ENCODE peak calls at places on chromosomes 13 and 19, in eight cellular contexts. One of them, this sample, is unnamed.

GRCh38 chr13:88627071-88627470 is 955.9 kb downstream of the SLITRK5 start:
- DNase-seq in esophagus muscularis mucosa: no peak
- DNase-seq in vagina: no peak
- DNase-seq in BJ: no peak
- DNase-seq in aorta: no peak
- DNase-seq in PC-9: no peak
- DNase-seq in SJCRH30: no peak
- DNase-seq in GM12865: no peak
- DNase-seq in this sample: no peak

GRCh38 chr13:21061077-21061945 is at the start of gene LATS2:
- DNase-seq in aorta: peak; percentile 99
- DNase-seq in PC-9: peak; percentile 78
- DNase-seq in vagina: no peak
- DNase-seq in esophagus muscularis mucosa: peak; percentile 99
- DNase-seq in SJCRH30: peak; percentile 95
- DNase-seq in BJ: peak; percentile 68
- DNase-seq in GM12865: peak; percentile 91
- DNase-seq in this sample: peak; percentile 79

GRCh38 chr13:46668302-46668720 is 115.3 kb downstream of the LRCH1 start:
- DNase-seq in SJCRH30: no peak
- DNase-seq in PC-9: no peak
- DNase-seq in GM12865: peak; percentile 42
- DNase-seq in esophagus muscularis mucosa: no peak
- DNase-seq in aorta: no peak
- DNase-seq in BJ: peak; percentile 54
- DNase-seq in vagina: no peak
- DNase-seq in this sample: no peak

GRCh38 chr19:3544742-3545668 is 6.0 kb downstream of the TEKTIP1 start:
- DNase-seq in vagina: no peak
- DNase-seq in esophagus muscularis mucosa: no peak
- DNase-seq in BJ: no peak
- DNase-seq in aorta: peak; percentile 95
- DNase-seq in PC-9: peak; percentile 48
- DNase-seq in SJCRH30: peak; percentile 67
- DNase-seq in GM12865: peak; percentile 64
- DNase-seq in this sample: no peak

GRCh38 chr19:21655540-21656126 is 111.7 kb downstream of the ZNF100 start:
- DNase-seq in vagina: no peak
- DNase-seq in PC-9: no peak
- DNase-seq in SJCRH30: no peak
- DNase-seq in aorta: no peak
- DNase-seq in esophagus muscularis mucosa: no peak
- DNase-seq in BJ: no peak
- DNase-seq in GM12865: no peak
- DNase-seq in this sample: no peak

GRCh38 chr19:29303035-29303706 is 90.2 kb upstream of the UQCRFS1 start:
- DNase-seq in esophagus muscularis mucosa: no peak
- DNase-seq in PC-9: no peak
- DNase-seq in GM12865: no peak
- DNase-seq in SJCRH30: no peak
- DNase-seq in vagina: no peak
- DNase-seq in aorta: peak; percentile 44
- DNase-seq in BJ: no peak
- DNase-seq in this sample: no peak

GRCh38 chr13:44453881-44454280 is 80.3 kb downstream of the SERP2 start:
- DNase-seq in vagina: no peak
- DNase-seq in GM12865: no peak
- DNase-seq in PC-9: no peak
- DNase-seq in aorta: no peak
- DNase-seq in BJ: no peak
- DNase-seq in SJCRH30: no peak
- DNase-seq in esophagus muscularis mucosa: no peak
- DNase-seq in this sample: no peak

GRCh38 chr19:34580055-34580336 is 97.0 kb downstream of the SCGB2B2 start:
- DNase-seq in GM12865: no peak
- DNase-seq in vagina: peak; percentile 70
- DNase-seq in SJCRH30: no peak
- DNase-seq in esophagus muscularis mucosa: peak; percentile 87
- DNase-seq in PC-9: no peak
- DNase-seq in aorta: no peak
- DNase-seq in BJ: no peak
- DNase-seq in this sample: no peak

GRCh38 chr19:8251025-8251472 is 41.9 kb downstream of the CERS4 start:
- DNase-seq in SJCRH30: no peak
- DNase-seq in esophagus muscularis mucosa: peak; percentile 92
- DNase-seq in BJ: no peak
- DNase-seq in GM12865: no peak
- DNase-seq in vagina: no peak
- DNase-seq in aorta: peak; percentile 84
- DNase-seq in PC-9: no peak
- DNase-seq in this sample: peak; percentile 17

GRCh38 chr19:46639356-46640061 is 3.5 kb upstream of the GNG8 start:
- DNase-seq in PC-9: no peak
- DNase-seq in esophagus muscularis mucosa: no peak
- DNase-seq in vagina: no peak
- DNase-seq in BJ: peak; percentile 59
- DNase-seq in GM12865: peak; percentile 41
- DNase-seq in aorta: peak; percentile 87
- DNase-seq in SJCRH30: peak; percentile 44
- DNase-seq in this sample: no peak

GRCh38 chr13:79724348-79725103 is 243.6 kb downstream of the NDFIP2 start:
- DNase-seq in GM12865: no peak
- DNase-seq in aorta: no peak
- DNase-seq in vagina: no peak
- DNase-seq in BJ: no peak
- DNase-seq in PC-9: peak; percentile 48
- DNase-seq in esophagus muscularis mucosa: no peak
- DNase-seq in SJCRH30: peak; percentile 84
- DNase-seq in this sample: peak; percentile 82

GRCh38 chr19:34676697-34677385 is at the start of gene SCGB2B2:
- DNase-seq in SJCRH30: peak; percentile 78
- DNase-seq in PC-9: peak; percentile 56
- DNase-seq in GM12865: peak; percentile 80
- DNase-seq in vagina: no peak
- DNase-seq in aorta: no peak
- DNase-seq in esophagus muscularis mucosa: no peak
- DNase-seq in BJ: no peak
- DNase-seq in this sample: peak; percentile 2

GRCh38 chr19:4007836-4008539 is 452 bp downstream of the PIAS4 start:
- DNase-seq in vagina: no peak
- DNase-seq in esophagus muscularis mucosa: no peak
- DNase-seq in BJ: no peak
- DNase-seq in GM12865: no peak
- DNase-seq in PC-9: no peak
- DNase-seq in SJCRH30: peak; percentile 37
- DNase-seq in aorta: no peak
- DNase-seq in this sample: no peak

GRCh38 chr19:57099199-57099661 is 20.6 kb upstream of the USP29 start:
- DNase-seq in vagina: no peak
- DNase-seq in esophagus muscularis mucosa: no peak
- DNase-seq in PC-9: no peak
- DNase-seq in aorta: peak; percentile 90
- DNase-seq in BJ: no peak
- DNase-seq in SJCRH30: peak; percentile 76
- DNase-seq in GM12865: peak; percentile 26
- DNase-seq in this sample: no peak

GRCh38 chr19:45206328-45206727 is 27.7 kb downstream of the BLOC1S3 start:
- DNase-seq in GM12865: no peak
- DNase-seq in BJ: no peak
- DNase-seq in PC-9: no peak
- DNase-seq in SJCRH30: no peak
- DNase-seq in esophagus muscularis mucosa: no peak
- DNase-seq in vagina: no peak
- DNase-seq in aorta: no peak
- DNase-seq in this sample: no peak

GRCh38 chr13:23668557-23668956 is 98.3 kb downstream of the TNFRSF19 start:
- DNase-seq in BJ: no peak
- DNase-seq in PC-9: no peak
- DNase-seq in aorta: no peak
- DNase-seq in vagina: no peak
- DNase-seq in esophagus muscularis mucosa: no peak
- DNase-seq in GM12865: no peak
- DNase-seq in SJCRH30: no peak
- DNase-seq in this sample: no peak

GRCh38 chr19:14114854-14115253 is 2.7 kb downstream of the PRKACA start:
- DNase-seq in vagina: no peak
- DNase-seq in SJCRH30: peak; percentile 47
- DNase-seq in PC-9: peak; percentile 30
- DNase-seq in GM12865: peak; percentile 58
- DNase-seq in BJ: no peak
- DNase-seq in esophagus muscularis mucosa: no peak
- DNase-seq in aorta: peak; percentile 82
- DNase-seq in this sample: no peak

GRCh38 chr13:42305503-42305902 is 33.6 kb downstream of the AKAP11 start:
- DNase-seq in GM12865: no peak
- DNase-seq in vagina: no peak
- DNase-seq in SJCRH30: no peak
- DNase-seq in BJ: no peak
- DNase-seq in PC-9: no peak
- DNase-seq in aorta: no peak
- DNase-seq in esophagus muscularis mucosa: no peak
- DNase-seq in this sample: no peak

GRCh38 chr13:58313219-58313618 is 681.7 kb downstream of the PCDH17 start:
- DNase-seq in BJ: no peak
- DNase-seq in aorta: no peak
- DNase-seq in PC-9: no peak
- DNase-seq in esophagus muscularis mucosa: no peak
- DNase-seq in GM12865: no peak
- DNase-seq in vagina: no peak
- DNase-seq in SJCRH30: no peak
- DNase-seq in this sample: no peak

GRCh38 chr13:73168993-73169401 is 110.2 kb downstream of the KLF5 start:
- DNase-seq in vagina: no peak
- DNase-seq in PC-9: no peak
- DNase-seq in SJCRH30: no peak
- DNase-seq in esophagus muscularis mucosa: no peak
- DNase-seq in BJ: no peak
- DNase-seq in aorta: no peak
- DNase-seq in GM12865: no peak
- DNase-seq in this sample: no peak

GRCh38 chr13:30305456-30305855 is 1.9 kb downstream of the KATNAL1 start:
- DNase-seq in vagina: no peak
- DNase-seq in aorta: no peak
- DNase-seq in SJCRH30: no peak
- DNase-seq in BJ: no peak
- DNase-seq in esophagus muscularis mucosa: no peak
- DNase-seq in PC-9: no peak
- DNase-seq in GM12865: no peak
- DNase-seq in this sample: no peak
- H3K4me3 ChIP-seq in vagina: peak overlapping the region; percentile 66
- H3K4me3 ChIP-seq in aorta: no peak overlapping the region
- H3K4me3 ChIP-seq in SJCRH30: no peak overlapping the region
- H3K4me3 ChIP-seq in BJ: peak overlapping the region; percentile 75
- H3K4me3 ChIP-seq in esophagus muscularis mucosa: peak overlapping the region; percentile 99
- H3K4me3 ChIP-seq in PC-9: no peak overlapping the region
- H3K4me3 ChIP-seq in GM12865: no peak overlapping the region
- H3K4me3 ChIP-seq in this sample: no peak overlapping the region

DNA sequence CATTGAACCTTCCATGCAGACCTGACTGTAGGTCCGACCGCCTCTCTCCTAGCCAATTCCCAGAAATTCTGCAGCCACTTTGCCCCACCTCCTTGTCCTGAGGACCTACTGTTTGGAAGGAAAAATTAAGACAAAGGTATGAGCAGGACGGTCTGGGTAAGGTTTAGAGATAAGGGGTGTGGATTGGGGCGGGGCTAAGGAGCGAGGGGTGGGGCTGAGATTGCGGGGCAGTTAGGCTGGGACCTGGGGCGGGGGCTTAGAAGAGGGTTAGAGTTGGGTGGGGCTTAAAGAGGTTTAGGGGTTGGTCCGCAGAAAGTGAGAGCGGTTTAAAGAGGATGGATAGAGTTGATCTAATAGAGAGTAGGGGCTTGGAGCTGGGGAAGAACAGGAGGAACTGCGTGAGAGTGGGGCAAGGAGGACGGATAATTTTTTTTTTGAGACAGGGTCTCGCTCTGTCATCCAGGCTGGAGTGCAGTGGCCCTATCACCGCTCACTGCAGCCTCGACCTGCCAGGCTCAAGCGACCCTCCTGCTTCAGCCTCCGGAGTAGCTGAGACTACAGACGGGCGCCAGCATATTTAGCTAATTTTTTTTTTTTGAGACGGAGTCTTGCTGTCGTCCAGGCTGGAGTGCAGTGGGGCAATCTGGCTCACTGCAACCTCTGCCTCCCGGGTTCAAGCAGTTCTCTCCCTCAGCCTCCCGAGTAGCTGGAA is 1.7 kb upstream of the ZNF865 start:
- DNase-seq in PC-9: peak; percentile 28
- DNase-seq in SJCRH30: no peak
- DNase-seq in vagina: no peak
- DNase-seq in aorta: no peak
- DNase-seq in esophagus muscularis mucosa: no peak
- DNase-seq in GM12865: no peak
- DNase-seq in BJ: no peak
- DNase-seq in this sample: no peak
- H3K4me3 ChIP-seq in PC-9: peak overlapping the region; percentile 79
- H3K4me3 ChIP-seq in SJCRH30: peak overlapping the region; percentile 72
- H3K4me3 ChIP-seq in vagina: peak overlapping the region; percentile 70
- H3K4me3 ChIP-seq in aorta: no peak overlapping the region
- H3K4me3 ChIP-seq in esophagus muscularis mucosa: no peak overlapping the region
- H3K4me3 ChIP-seq in GM12865: no peak overlapping the region
- H3K4me3 ChIP-seq in BJ: no peak overlapping the region
- H3K4me3 ChIP-seq in this sample: no peak overlapping the region

GRCh38 chr19:49579193-49579592 is 1.2 kb downstream of the NOSIP start:
- DNase-seq in GM12865: no peak
- DNase-seq in PC-9: no peak
- DNase-seq in vagina: no peak
- DNase-seq in esophagus muscularis mucosa: no peak
- DNase-seq in SJCRH30: no peak
- DNase-seq in aorta: no peak
- DNase-seq in BJ: no peak
- DNase-seq in this sample: no peak
- H3K4me3 ChIP-seq in GM12865: peak overlapping the region; percentile 64
- H3K4me3 ChIP-seq in PC-9: peak overlapping the region; percentile 83
- H3K4me3 ChIP-seq in vagina: peak overlapping the region; percentile 83
- H3K4me3 ChIP-seq in esophagus muscularis mucosa: peak overlapping the region; percentile 84
- H3K4me3 ChIP-seq in SJCRH30: peak overlapping the region; percentile 71
- H3K4me3 ChIP-seq in aorta: no peak overlapping the region
- H3K4me3 ChIP-seq in BJ: no peak overlapping the region
- H3K4me3 ChIP-seq in this sample: peak overlapping the region; percentile 99

GRCh38 chr19:52171321-52172169 is at the start of gene ZNF836:
- DNase-seq in BJ: no peak
- DNase-seq in vagina: no peak
- DNase-seq in GM12865: peak; percentile 89
- DNase-seq in PC-9: peak; percentile 67
- DNase-seq in SJCRH30: peak; percentile 85
- DNase-seq in aorta: peak; percentile 97
- DNase-seq in esophagus muscularis mucosa: peak; percentile 97
- DNase-seq in this sample: no peak

GRCh38 chr19:52170863-52171320 is 529 bp downstream of the ZNF836 start:
- DNase-seq in PC-9: no peak
- DNase-seq in GM12865: no peak
- DNase-seq in BJ: no peak
- DNase-seq in SJCRH30: peak; percentile 15
- DNase-seq in aorta: no peak
- DNase-seq in vagina: no peak
- DNase-seq in esophagus muscularis mucosa: no peak
- DNase-seq in this sample: no peak

GRCh38 chr19:52172347-52172746 is 926 bp upstream of the ZNF836 start:
- DNase-seq in aorta: no peak
- DNase-seq in GM12865: no peak
- DNase-seq in PC-9: no peak
- DNase-seq in SJCRH30: no peak
- DNase-seq in BJ: no peak
- DNase-seq in esophagus muscularis mucosa: no peak
- DNase-seq in vagina: no peak
- DNase-seq in this sample: no peak

GRCh38 chr19:52170304-52170703 is 1.1 kb downstream of the ZNF836 start:
- DNase-seq in GM12865: no peak
- DNase-seq in PC-9: no peak
- DNase-seq in BJ: no peak
- DNase-seq in SJCRH30: no peak
- DNase-seq in vagina: no peak
- DNase-seq in esophagus muscularis mucosa: no peak
- DNase-seq in aorta: no peak
- DNase-seq in this sample: no peak
- H3K4me3 ChIP-seq in GM12865: peak overlapping the region; percentile 81
- H3K4me3 ChIP-seq in PC-9: peak overlapping the region; percentile 95
- H3K4me3 ChIP-seq in BJ: peak overlapping the region; percentile 65
- H3K4me3 ChIP-seq in SJCRH30: no peak overlapping the region
- H3K4me3 ChIP-seq in vagina: peak overlapping the region; percentile 87
- H3K4me3 ChIP-seq in esophagus muscularis mucosa: peak overlapping the region; percentile 74
- H3K4me3 ChIP-seq in aorta: peak overlapping the region; percentile 91
- H3K4me3 ChIP-seq in this sample: peak overlapping the region; percentile 98